ENCODE peak calls at places on chromosomes 4 and X, in nine cellular contexts. O, A, V, N, K, C, S, L and Z are unnamed samples.

GRCh38 chr4:150725957-150726523 is 144.1 kb downstream of the MAB21L2 start:
- DNase-seq in L (no peak), N (no peak), V (no peak), A (no peak), C (no peak), K (no peak), S (no peak), O (no peak), Z (no peak)

GRCh38 chrX:149898554-149898953 is 17.6 kb downstream of the MAGEA8 start:
- DNase-seq in L (no peak), N (no peak), C (no peak), A (no peak), K (no peak), V (no peak), S (no peak), O (no peak), Z (no peak)

GRCh38 chr4:174714393-174715211 is 114.4 kb downstream of the GLRA3 start:
- DNase-seq in O (peak; percentile 61), L (peak; percentile 61), C (peak; percentile 57), S (peak; percentile 10), A (peak; percentile 34), V (peak; percentile 25), N (peak; percentile 50), K (peak; percentile 63), Z (peak; percentile 55)

GRCh38 chr4:110778526-110778925 is 155.6 kb upstream of the PITX2 start:
- DNase-seq in A (peak; percentile 29), K (no peak), C (no peak), V (no peak), S (no peak), O (no peak), N (no peak), L (no peak), Z (no peak)

GRCh38 chrX:143581260-143581659 is 54.6 kb downstream of the SLITRK4 start:
- DNase-seq in O (no peak), N (no peak), A (no peak), V (no peak), S (no peak), C (no peak), K (no peak), L (no peak), Z (no peak)

GRCh38 chr4:180947421-180947820 is 1295.8 kb upstream of the TENM3 start:
- DNase-seq in C (peak; percentile 62), N (no peak), A (peak; percentile 35), V (no peak), K (no peak), S (no peak), L (peak; percentile 5), O (peak; percentile 41), Z (no peak)

GRCh38 chr4:54526560-54526959 is 131.2 kb upstream of the KIT start:
- DNase-seq in L (no peak), C (no peak), A (no peak), S (no peak), K (no peak), O (no peak), N (no peak), V (no peak), Z (no peak)

GRCh38 chrX:27751976-27752375 is 55.8 kb upstream of the MAGEB10 start:
- DNase-seq in O (peak; percentile 71), A (peak; percentile 58), L (no peak), S (no peak), C (no peak), N (no peak), V (no peak), K (no peak), Z (no peak)

GRCh38 chrX:63511361-63511760 is 160.2 kb upstream of the SPIN4 start:
- DNase-seq in A (no peak), S (no peak), O (no peak), V (no peak), N (no peak), K (no peak), L (no peak), C (no peak), Z (no peak)

GRCh38 chrX:66751136-66751782 is 112.4 kb upstream of the EDA2R start:
- DNase-seq in N (no peak), S (no peak), L (no peak), V (no peak), C (no peak), K (no peak), A (peak; percentile 1), O (no peak), Z (peak; percentile 79)

GRCh38 chr4:101651778-101652177 is 138.8 kb upstream of the BANK1 start:
- DNase-seq in A (no peak), L (no peak), K (no peak), V (no peak), N (no peak), O (peak; percentile 0), C (no peak), S (no peak), Z (no peak)

GRCh38 chr4:10173039-10173753 is 56.6 kb upstream of the WDR1 start:
- DNase-seq in L (no peak), A (peak; percentile 84), K (no peak), S (no peak), O (peak; percentile 41), N (no peak), C (no peak), V (no peak), Z (peak; percentile 22)

GRCh38 chrX:54920610-54921426 is at the start of gene TRO:
- DNase-seq in L (peak; percentile 30), C (peak; percentile 18), N (peak; percentile 56), A (no peak), V (peak; percentile 11), O (no peak), K (peak; percentile 40), S (peak; percentile 33), Z (no peak)

GRCh38 chr4:11719879-11720278 is 291.2 kb upstream of the HS3ST1 start:
- DNase-seq in O (no peak), N (no peak), K (no peak), L (no peak), S (no peak), A (no peak), V (no peak), C (no peak), Z (no peak)

GRCh38 chr4:188754372-188755002 is 615.2 kb downstream of the TRIML1 start:
- DNase-seq in N (no peak), S (no peak), C (no peak), L (no peak), A (no peak), V (no peak), K (no peak), O (no peak), Z (no peak)

GRCh38 chrX:46710425-46710824 is 48.5 kb downstream of the SLC9A7 start:
- DNase-seq in L (no peak), V (no peak), O (peak; percentile 53), A (peak; percentile 11), N (no peak), S (no peak), K (no peak), C (no peak), Z (no peak)

GRCh38 chr4:74661427-74662171 is 132.7 kb downstream of the BTC start:
- DNase-seq in O (no peak), V (no peak), A (peak; percentile 28), N (no peak), K (no peak), C (peak; percentile 21), L (no peak), S (no peak), Z (peak; percentile 25)

GRCh38 chr4:24140892-24141291 is 251.0 kb upstream of the PPARGC1A start:
- DNase-seq in V (no peak), A (no peak), L (no peak), S (no peak), N (no peak), K (no peak), C (no peak), O (no peak), Z (no peak)

GRCh38 chrX:16666541-16666940 is 16.6 kb downstream of the S100G start:
- DNase-seq in C (no peak), L (no peak), K (no peak), O (peak; percentile 82), V (peak; percentile 76), N (no peak), A (peak; percentile 77), S (no peak), Z (no peak)

GRCh38 chr4:22500831-22501714 is 14.8 kb downstream of the ADGRA3 start:
- DNase-seq in L (no peak), O (peak; percentile 66), N (no peak), C (peak; percentile 80), K (no peak), S (no peak), A (peak; percentile 73), V (no peak), Z (peak; percentile 80)

GRCh38 chr4:139844459-139845036 is 178.9 kb downstream of the MGST2 start:
- DNase-seq in A (no peak), C (no peak), O (no peak), V (no peak), S (no peak), K (no peak), L (no peak), N (no peak), Z (no peak)

GRCh38 chr4:94766856-94767255 is 9.1 kb downstream of the BMPR1B start:
- DNase-seq in V (no peak), K (no peak), O (peak; percentile 6), C (no peak), N (no peak), S (no peak), A (peak; percentile 78), L (no peak), Z (no peak)

GRCh38 chr4:184368731-184369130 is 105.6 kb downstream of the IRF2 start:
- DNase-seq in L (no peak), C (no peak), V (no peak), O (no peak), N (no peak), K (no peak), S (no peak), A (no peak), Z (no peak)

GRCh38 chr4:142743071-142743825 is 102.9 kb downstream of the INPP4B start:
- DNase-seq in C (no peak), L (no peak), A (peak; percentile 39), K (no peak), N (no peak), O (peak; percentile 39), V (no peak), S (no peak), Z (no peak)

GRCh38 chr4:161564230-161564834 is 599.5 kb downstream of the FSTL5 start:
- DNase-seq in S (no peak), A (no peak), O (no peak), N (no peak), V (no peak), L (no peak), C (peak; percentile 27), K (no peak), Z (peak; percentile 7)

GRCh38 chr4:8775121-8775520 is 96.5 kb downstream of the HMX1 start:
- DNase-seq in N (no peak), L (no peak), O (no peak), A (no peak), S (no peak), K (peak; percentile 28), C (no peak), V (no peak), Z (no peak)